ENCODE peak calls at places on chromosomes 16 and 17, in eight cellular contexts. U is uterus, F is esophagus squamous epithelium, R is left lung, Q is tibial nerve, M is kidney, O is dorsolateral prefrontal cortex, B is cardiac muscle cell. G is an unnamed sample.

GRCh38 chr16:49556252-49557069 is 182.9 kb downstream of the C16orf78 start:
- DNase-seq in B (peak; percentile 65), M (no peak), F (no peak), U (no peak), O (no peak), R (no peak), Q (no peak), G (no peak)

GRCh38 chr17:19304209-19304608 is 58.3 kb downstream of the B9D1 start:
- DNase-seq in R (peak; percentile 80), F (peak; percentile 28), M (peak; percentile 89), Q (no peak), O (no peak), B (peak; percentile 65), U (no peak), G (no peak)

GRCh38 chr17:81057079-81057730 is 22.3 kb downstream of the BAIAP2 start:
- DNase-seq in O (peak; percentile 67), F (no peak), B (peak; percentile 59), Q (peak; percentile 76), U (peak; percentile 55), R (peak; percentile 86), M (no peak), G (no peak)

GRCh38 chr17:21129023-21129681 is 2.4 kb downstream of the DHRS7B start:
- DNase-seq in M (no peak), O (no peak), Q (no peak), F (no peak), B (peak; percentile 76), U (peak; percentile 22), R (no peak), G (no peak)

GRCh38 chr17:43556292-43556691 is 10.2 kb upstream of the ETV4 start:
- DNase-seq in F (no peak), B (peak; percentile 32), Q (peak; percentile 20), O (no peak), M (no peak), R (peak; percentile 66), U (peak; percentile 28), G (no peak)

GRCh38 chr16:87963400-87963799 is 12.2 kb downstream of the BANP start:
- DNase-seq in O (no peak), R (no peak), B (peak; percentile 84), Q (no peak), U (no peak), M (no peak), F (no peak), G (no peak)

GRCh38 chr17:58242171-58242784 is 3.9 kb downstream of the LPO start:
- DNase-seq in F (no peak), U (no peak), O (no peak), B (no peak), Q (no peak), R (no peak), M (no peak), G (no peak)

GRCh38 chr16:17228048-17228707 is 242.6 kb downstream of the XYLT1 start:
- DNase-seq in O (no peak), B (no peak), M (no peak), F (no peak), Q (no peak), U (no peak), R (no peak), G (no peak)

GRCh38 chr17:47693667-47694017 is 319 bp upstream of the TBKBP1 start:
- DNase-seq in B (no peak), M (peak; percentile 73), Q (no peak), O (no peak), R (no peak), U (no peak), F (no peak), G (no peak)

GRCh38 chr17:35742896-35743477 is 10.1 kb downstream of the GAS2L2 start:
- DNase-seq in R (no peak), B (no peak), U (no peak), O (no peak), F (no peak), M (peak; percentile 59), Q (no peak), G (no peak)

GRCh38 chr16:66007717-66008116 is 358.8 kb upstream of the CDH5 start:
- DNase-seq in B (peak; percentile 82), O (no peak), Q (no peak), F (no peak), R (no peak), U (no peak), M (no peak), G (no peak)

GRCh38 chr17:69710926-69711325 is 296.4 kb downstream of the MAP2K6 start:
- DNase-seq in O (no peak), Q (no peak), R (no peak), B (no peak), U (no peak), M (no peak), F (no peak), G (no peak)

GRCh38 chr17:46841561-46842379 is 9.6 kb upstream of the WNT9B start:
- DNase-seq in F (no peak), B (peak; percentile 29), Q (no peak), U (no peak), M (peak; percentile 51), O (no peak), R (no peak), G (no peak)

GRCh38 chr17:64309710-64310109 is 46.6 kb upstream of the TEX2 start:
- DNase-seq in F (no peak), B (no peak), M (no peak), U (no peak), O (no peak), Q (no peak), R (no peak), G (no peak)

GRCh38 chr17:58873926-58874325 is 118.3 kb downstream of the PPM1E start:
- DNase-seq in R (no peak), B (no peak), O (no peak), U (no peak), F (no peak), Q (no peak), M (no peak), G (no peak)

GRCh38 chr16:27313422-27314160 is at the start of gene IL4R:
- DNase-seq in F (no peak), B (peak; percentile 95), R (peak; percentile 89), Q (peak; percentile 33), U (peak; percentile 74), M (peak; percentile 95), O (no peak), G (peak; percentile 90)

GRCh38 chr16:85227262-85227923 is 115.1 kb upstream of the CIBAR2 start:
- DNase-seq in U (no peak), M (no peak), F (no peak), Q (no peak), R (no peak), B (peak; percentile 47), O (no peak), G (no peak)

GRCh38 chr16:27849621-27850020 is 213.9 kb downstream of the GSG1L start:
- DNase-seq in O (no peak), Q (no peak), R (no peak), F (no peak), M (no peak), U (no peak), B (no peak), G (peak; percentile 58)

GRCh38 chr17:20028436-20028835 is 19.3 kb downstream of the SPECC1 start:
- DNase-seq in R (no peak), U (no peak), M (no peak), O (no peak), F (no peak), Q (no peak), B (peak; percentile 68), G (no peak)

GRCh38 chr16:49821156-49821555 is 34.8 kb downstream of the ZNF423 start:
- DNase-seq in Q (no peak), B (no peak), U (no peak), R (no peak), F (no peak), M (no peak), O (no peak), G (no peak)

DNA sequence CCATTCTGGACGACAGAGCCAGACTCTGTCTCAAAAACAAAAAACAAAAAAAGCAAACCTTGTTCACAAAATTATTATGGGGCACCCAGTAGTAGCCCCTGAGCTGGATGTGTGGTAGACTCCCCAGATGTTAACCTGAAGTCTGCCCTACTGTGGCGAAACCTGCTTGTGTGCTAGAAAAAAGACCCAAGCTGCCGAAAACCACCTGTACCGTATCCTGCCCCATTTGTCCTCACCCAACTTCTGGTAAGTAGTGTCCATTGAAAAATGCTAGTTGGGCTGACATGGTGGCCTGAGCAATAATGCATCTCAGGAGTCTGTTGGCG is 9.1 kb downstream of the RMI2 start:
- DNase-seq in B (no peak), Q (no peak), U (no peak), O (no peak), F (no peak), R (no peak), M (no peak), G (no peak)
- H3K4me3 ChIP-seq in B (no peak overlapping the region), Q (no peak overlapping the region), U (no peak overlapping the region), O (no peak overlapping the region), F (no peak overlapping the region), R (no peak overlapping the region), M (no peak overlapping the region), G (no peak overlapping the region)

GRCh38 chr16:799111-799947 is 1.2 kb downstream of the GNG13 start:
- DNase-seq in O (no peak), F (no peak), B (no peak), U (no peak), Q (no peak), M (no peak), R (no peak), G (no peak)
- H3K27ac ChIP-seq in O (no peak overlapping the region), F (no peak overlapping the region), B (no peak overlapping the region), U (no peak overlapping the region), Q (no peak overlapping the region), M (no peak overlapping the region), R (no peak overlapping the region), G (no peak overlapping the region)

DNA sequence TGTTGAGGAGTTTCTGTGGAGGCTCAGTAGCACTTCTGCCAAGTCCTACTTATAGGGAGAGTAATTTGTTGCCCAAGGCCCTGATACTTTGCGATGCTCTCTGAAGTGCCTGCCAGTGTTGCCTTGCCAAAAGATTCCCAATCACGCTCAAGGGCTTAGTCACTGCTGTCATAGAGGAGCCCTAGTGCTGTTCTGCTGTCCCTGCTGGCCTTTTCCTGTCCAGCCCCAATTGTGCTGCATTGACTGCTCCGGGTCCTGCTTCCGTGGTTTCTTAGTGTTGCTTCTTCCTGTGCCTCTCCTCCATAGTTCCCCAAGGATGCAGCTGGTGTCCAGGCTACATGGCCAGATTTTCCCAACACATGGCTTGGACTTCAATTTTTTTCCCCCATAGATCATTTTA is 13.9 kb downstream of the NUP93 start:
- DNase-seq in U (peak; percentile 34), R (no peak), O (no peak), B (peak; percentile 61), Q (no peak), F (no peak), M (peak; percentile 81), G (no peak)
- TF ChIP-seq CTCF in U (no peak), R (no peak), O (no peak), B (no peak), Q (no peak), F (no peak), M (no peak), G (no peak)

DNA sequence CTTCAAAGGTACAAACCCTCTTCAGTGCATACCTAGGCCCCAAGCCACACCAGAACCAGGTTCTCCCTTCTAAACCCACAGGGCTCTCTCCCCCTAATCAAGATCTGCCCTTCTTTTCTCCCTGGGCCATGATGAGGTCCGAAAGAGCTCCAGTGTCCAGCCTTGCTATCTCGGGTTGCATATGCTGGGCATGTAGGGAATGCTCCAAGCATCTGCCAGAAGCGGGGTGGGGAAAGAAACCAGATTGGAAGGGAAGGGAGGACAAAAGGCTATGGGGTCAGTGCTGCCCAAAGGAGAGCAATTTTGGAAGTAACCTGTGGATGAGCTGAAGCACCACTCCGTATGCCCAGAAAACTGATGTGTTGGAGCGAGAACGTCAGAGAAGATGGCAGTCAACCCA is 2.3 kb downstream of the CTDNEP1 start:
- DNase-seq in Q (no peak), B (no peak), R (no peak), F (no peak), O (no peak), M (no peak), U (no peak), G (no peak)
- H3K4me3 ChIP-seq in Q (no peak overlapping the region), B (no peak overlapping the region), R (peak overlapping the region; percentile 83), F (no peak overlapping the region), O (peak overlapping the region; percentile 96), M (no peak overlapping the region), U (no peak overlapping the region), G (no peak overlapping the region)